ENCODE peak calls at places on chromosome 15, in ten cellular contexts. One of them, this sample, is unnamed.
A peak's percentile ranks its signal among the peaks of the same experiment; 100 is the strongest.

GRCh38 chr15:75578206-75578947 is 738 bp downstream of the PTPN9 start:
- DNase-seq in EL: no peak
- DNase-seq in SJSA1: no peak
- DNase-seq in stimulated activated CD8-positive, alpha-beta memory T cell treated with anti-CD3 and anti-CD28 coated beads, Interleukin-12 subunit alpha, Interleukin-12 subunit beta, amount 100 ng/mL, for 1 hour: no peak
- DNase-seq in ureter: no peak
- DNase-seq in hepatocyte: peak; percentile 65
- DNase-seq in ovary: peak; percentile 50
- DNase-seq in cardiac muscle cell: no peak
- DNase-seq in NCI-H1048: no peak
- DNase-seq in astrocyte: no peak
- DNase-seq in this sample: no peak

GRCh38 chr15:36334059-36334458 is 245.4 kb upstream of the CDIN1 start:
- DNase-seq in EL: peak; percentile 72
- DNase-seq in SJSA1: no peak
- DNase-seq in stimulated activated CD8-positive, alpha-beta memory T cell treated with anti-CD3 and anti-CD28 coated beads, Interleukin-12 subunit alpha, Interleukin-12 subunit beta, amount 100 ng/mL, for 1 hour: no peak
- DNase-seq in ureter: no peak
- DNase-seq in hepatocyte: no peak
- DNase-seq in ovary: no peak
- DNase-seq in cardiac muscle cell: peak; percentile 88
- DNase-seq in NCI-H1048: no peak
- DNase-seq in astrocyte: peak; percentile 86
- DNase-seq in this sample: no peak

GRCh38 chr15:91694131-91694828 is 159.2 kb upstream of the SLCO3A1 start:
- DNase-seq in EL: peak; percentile 2
- DNase-seq in SJSA1: no peak
- DNase-seq in stimulated activated CD8-positive, alpha-beta memory T cell treated with anti-CD3 and anti-CD28 coated beads, Interleukin-12 subunit alpha, Interleukin-12 subunit beta, amount 100 ng/mL, for 1 hour: no peak
- DNase-seq in ureter: no peak
- DNase-seq in hepatocyte: peak; percentile 48
- DNase-seq in ovary: peak; percentile 47
- DNase-seq in cardiac muscle cell: peak; percentile 90
- DNase-seq in NCI-H1048: no peak
- DNase-seq in astrocyte: peak; percentile 91
- DNase-seq in this sample: no peak

GRCh38 chr15:101657968-101658784 is 6.0 kb upstream of the TM2D3 start:
- DNase-seq in EL: no peak
- DNase-seq in SJSA1: no peak
- DNase-seq in stimulated activated CD8-positive, alpha-beta memory T cell treated with anti-CD3 and anti-CD28 coated beads, Interleukin-12 subunit alpha, Interleukin-12 subunit beta, amount 100 ng/mL, for 1 hour: no peak
- DNase-seq in ureter: no peak
- DNase-seq in hepatocyte: no peak
- DNase-seq in ovary: no peak
- DNase-seq in cardiac muscle cell: no peak
- DNase-seq in NCI-H1048: peak; percentile 12
- DNase-seq in astrocyte: no peak
- DNase-seq in this sample: no peak

GRCh38 chr15:63503739-63504246 is 600 bp upstream of the USP3 start:
- DNase-seq in EL: peak; percentile 86
- DNase-seq in SJSA1: peak; percentile 88
- DNase-seq in stimulated activated CD8-positive, alpha-beta memory T cell treated with anti-CD3 and anti-CD28 coated beads, Interleukin-12 subunit alpha, Interleukin-12 subunit beta, amount 100 ng/mL, for 1 hour: peak; percentile 86
- DNase-seq in ureter: peak; percentile 77
- DNase-seq in hepatocyte: peak; percentile 90
- DNase-seq in ovary: peak; percentile 76
- DNase-seq in cardiac muscle cell: peak; percentile 91
- DNase-seq in NCI-H1048: no peak
- DNase-seq in astrocyte: peak; percentile 86
- DNase-seq in this sample: no peak

GRCh38 chr15:57031605-57032004 is 113.2 kb downstream of the TCF12 start:
- DNase-seq in EL: peak; percentile 18
- DNase-seq in SJSA1: no peak
- DNase-seq in stimulated activated CD8-positive, alpha-beta memory T cell treated with anti-CD3 and anti-CD28 coated beads, Interleukin-12 subunit alpha, Interleukin-12 subunit beta, amount 100 ng/mL, for 1 hour: no peak
- DNase-seq in ureter: no peak
- DNase-seq in hepatocyte: peak; percentile 35
- DNase-seq in ovary: no peak
- DNase-seq in cardiac muscle cell: peak; percentile 63
- DNase-seq in NCI-H1048: no peak
- DNase-seq in astrocyte: peak; percentile 49
- DNase-seq in this sample: no peak

GRCh38 chr15:87638554-87639083 is 617.9 kb downstream of the NTRK3 start:
- DNase-seq in EL: no peak
- DNase-seq in SJSA1: no peak
- DNase-seq in stimulated activated CD8-positive, alpha-beta memory T cell treated with anti-CD3 and anti-CD28 coated beads, Interleukin-12 subunit alpha, Interleukin-12 subunit beta, amount 100 ng/mL, for 1 hour: no peak
- DNase-seq in ureter: no peak
- DNase-seq in hepatocyte: no peak
- DNase-seq in ovary: no peak
- DNase-seq in cardiac muscle cell: no peak
- DNase-seq in NCI-H1048: no peak
- DNase-seq in astrocyte: no peak
- DNase-seq in this sample: no peak

GRCh38 chr15:49083471-49084284 is 37.4 kb upstream of the SECISBP2L start:
- DNase-seq in EL: peak; percentile 63
- DNase-seq in SJSA1: no peak
- DNase-seq in stimulated activated CD8-positive, alpha-beta memory T cell treated with anti-CD3 and anti-CD28 coated beads, Interleukin-12 subunit alpha, Interleukin-12 subunit beta, amount 100 ng/mL, for 1 hour: no peak
- DNase-seq in ureter: no peak
- DNase-seq in hepatocyte: no peak
- DNase-seq in ovary: no peak
- DNase-seq in cardiac muscle cell: no peak
- DNase-seq in NCI-H1048: no peak
- DNase-seq in astrocyte: peak; percentile 66
- DNase-seq in this sample: no peak

GRCh38 chr15:68888419-68888818 is 41.9 kb upstream of the SPESP1 start:
- DNase-seq in EL: no peak
- DNase-seq in SJSA1: no peak
- DNase-seq in stimulated activated CD8-positive, alpha-beta memory T cell treated with anti-CD3 and anti-CD28 coated beads, Interleukin-12 subunit alpha, Interleukin-12 subunit beta, amount 100 ng/mL, for 1 hour: no peak
- DNase-seq in ureter: no peak
- DNase-seq in hepatocyte: no peak
- DNase-seq in ovary: no peak
- DNase-seq in cardiac muscle cell: no peak
- DNase-seq in NCI-H1048: no peak
- DNase-seq in astrocyte: no peak
- DNase-seq in this sample: no peak

GRCh38 chr15:70253461-70254156 is 155.9 kb upstream of the TLE3 start:
- DNase-seq in EL: no peak
- DNase-seq in SJSA1: no peak
- DNase-seq in stimulated activated CD8-positive, alpha-beta memory T cell treated with anti-CD3 and anti-CD28 coated beads, Interleukin-12 subunit alpha, Interleukin-12 subunit beta, amount 100 ng/mL, for 1 hour: no peak
- DNase-seq in ureter: no peak
- DNase-seq in hepatocyte: no peak
- DNase-seq in ovary: peak; percentile 12
- DNase-seq in cardiac muscle cell: no peak
- DNase-seq in NCI-H1048: no peak
- DNase-seq in astrocyte: no peak
- DNase-seq in this sample: no peak

GRCh38 chr15:72227720-72228119 is 3.3 kb downstream of the PKM start:
- DNase-seq in EL: peak; percentile 25
- DNase-seq in SJSA1: no peak
- DNase-seq in stimulated activated CD8-positive, alpha-beta memory T cell treated with anti-CD3 and anti-CD28 coated beads, Interleukin-12 subunit alpha, Interleukin-12 subunit beta, amount 100 ng/mL, for 1 hour: no peak
- DNase-seq in ureter: no peak
- DNase-seq in hepatocyte: no peak
- DNase-seq in ovary: no peak
- DNase-seq in cardiac muscle cell: no peak
- DNase-seq in NCI-H1048: no peak
- DNase-seq in astrocyte: no peak
- DNase-seq in this sample: no peak

GRCh38 chr15:82709421-82710207 is at the start of gene AP3B2:
- DNase-seq in EL: peak; percentile 66
- DNase-seq in SJSA1: peak; percentile 60
- DNase-seq in stimulated activated CD8-positive, alpha-beta memory T cell treated with anti-CD3 and anti-CD28 coated beads, Interleukin-12 subunit alpha, Interleukin-12 subunit beta, amount 100 ng/mL, for 1 hour: peak; percentile 27
- DNase-seq in ureter: peak; percentile 57
- DNase-seq in hepatocyte: peak; percentile 90
- DNase-seq in ovary: peak; percentile 62
- DNase-seq in cardiac muscle cell: peak; percentile 85
- DNase-seq in NCI-H1048: peak; percentile 36
- DNase-seq in astrocyte: peak; percentile 27
- DNase-seq in this sample: peak; percentile 40

GRCh38 chr15:79540551-79540950 is 108.4 kb downstream of the MINAR1 start:
- DNase-seq in EL: no peak
- DNase-seq in SJSA1: no peak
- DNase-seq in stimulated activated CD8-positive, alpha-beta memory T cell treated with anti-CD3 and anti-CD28 coated beads, Interleukin-12 subunit alpha, Interleukin-12 subunit beta, amount 100 ng/mL, for 1 hour: no peak
- DNase-seq in ureter: no peak
- DNase-seq in hepatocyte: no peak
- DNase-seq in ovary: no peak
- DNase-seq in cardiac muscle cell: no peak
- DNase-seq in NCI-H1048: no peak
- DNase-seq in astrocyte: no peak
- DNase-seq in this sample: no peak

This sample was measured in T1000.